ENCODE peak calls at places on chromosomes 7 and 10, in five cellular contexts. W is left colon; Z is cardiac fibroblast; P is stimulated activated CD4-positive, alpha-beta T cell treated with anti-CD3 and anti-CD28 coated beads, Interleukin-4, amount 100 ng/mL, for 4 hours; O is amniotic stem cell. K is an unnamed sample.

GRCh38 chr10:74453151-74453550 is 302.1 kb downstream of the ADK start:
- DNase-seq in P (no peak), Z (no peak), O (no peak), W (no peak), K (no peak)

GRCh38 chr7:12583181-12583580 is 12.7 kb downstream of the SCIN start:
- DNase-seq in P (no peak), O (peak; percentile 69), Z (no peak), W (no peak), K (no peak)

GRCh38 chr7:142859829-142860228 is 5.0 kb downstream of the EPHB6 start:
- DNase-seq in O (peak; percentile 51), Z (peak; percentile 86), P (no peak), W (no peak), K (peak; percentile 55)

GRCh38 chr7:105473163-105473562 is 48.9 kb downstream of the PUS7 start:
- DNase-seq in W (no peak), P (no peak), O (peak; percentile 47), Z (peak; percentile 93), K (peak; percentile 72)

GRCh38 chr10:63633677-63634487 is 112.7 kb downstream of the REEP3 start:
- DNase-seq in O (no peak), Z (peak; percentile 70), P (no peak), W (no peak), K (no peak)

GRCh38 chr10:17735166-17735941 is 16.6 kb upstream of the TMEM236 start:
- DNase-seq in O (no peak), P (no peak), Z (no peak), W (no peak), K (no peak)

GRCh38 chr10:62805139-62806092 is 896 bp downstream of the ADO start:
- DNase-seq in W (peak; percentile 35), Z (peak; percentile 49), O (peak; percentile 39), P (peak; percentile 72), K (no peak)

GRCh38 chr10:2839081-2839725 is 228.1 kb upstream of the PFKP start:
- DNase-seq in Z (peak; percentile 15), P (no peak), W (no peak), O (no peak), K (no peak)